ENCODE peak calls at places on chromosomes 5 and 9, in four cellular contexts. One of them, this sample, is unnamed.

GRCh38 chr9:87725900-87726709 is at the start of gene CTSL:
- DNase-seq in GM04504: peak; percentile 71
- DNase-seq in endothelial cell of umbilical vein: peak; percentile 80
- DNase-seq in GM23338: peak; percentile 95
- DNase-seq in this sample: peak; percentile 68

GRCh38 chr9:129170229-129170628 is 7.8 kb downstream of the IER5L start:
- DNase-seq in GM04504: no peak
- DNase-seq in endothelial cell of umbilical vein: peak; percentile 17
- DNase-seq in GM23338: no peak
- DNase-seq in this sample: no peak

GRCh38 chr5:107669543-107670027 is 1.2 kb downstream of the EFNA5 start:
- DNase-seq in GM04504: peak; percentile 7
- DNase-seq in endothelial cell of umbilical vein: peak; percentile 58
- DNase-seq in GM23338: peak; percentile 71
- DNase-seq in this sample: no peak

GRCh38 chr5:75053286-75054109 is 1.1 kb upstream of the GCNT4 start:
- DNase-seq in GM04504: peak; percentile 68
- DNase-seq in endothelial cell of umbilical vein: peak; percentile 68
- DNase-seq in GM23338: peak; percentile 73
- DNase-seq in this sample: peak; percentile 36

GRCh38 chr5:1732955-1733354 is 66.7 kb downstream of the MRPL36 start:
- DNase-seq in GM04504: no peak
- DNase-seq in endothelial cell of umbilical vein: no peak
- DNase-seq in GM23338: no peak
- DNase-seq in this sample: no peak

GRCh38 chr5:2756211-2756746 is 4.8 kb upstream of the IRX2 start:
- DNase-seq in GM04504: no peak
- DNase-seq in endothelial cell of umbilical vein: no peak
- DNase-seq in GM23338: peak; percentile 95
- DNase-seq in this sample: peak; percentile 32

GRCh38 chr9:114386886-114387677 is 700 bp downstream of the AKNA start:
- DNase-seq in GM04504: no peak
- DNase-seq in endothelial cell of umbilical vein: no peak
- DNase-seq in GM23338: no peak
- DNase-seq in this sample: no peak

GRCh38 chr9:135746565-135746964 is 44.6 kb downstream of the KCNT1 start:
- DNase-seq in GM04504: no peak
- DNase-seq in endothelial cell of umbilical vein: no peak
- DNase-seq in GM23338: no peak
- DNase-seq in this sample: no peak

GRCh38 chr9:132942541-132943182 is 1.8 kb downstream of the TSC1 start:
- DNase-seq in GM04504: no peak
- DNase-seq in endothelial cell of umbilical vein: no peak
- DNase-seq in GM23338: no peak
- DNase-seq in this sample: peak; percentile 22

GRCh38 chr5:135323701-135324132 is 75.3 kb downstream of the MACROH2A1 start:
- DNase-seq in GM04504: no peak
- DNase-seq in endothelial cell of umbilical vein: no peak
- DNase-seq in GM23338: no peak
- DNase-seq in this sample: no peak

GRCh38 chr5:78691073-78691960 is 42.7 kb upstream of the LHFPL2 start:
- DNase-seq in GM04504: no peak
- DNase-seq in endothelial cell of umbilical vein: no peak
- DNase-seq in GM23338: peak; percentile 36
- DNase-seq in this sample: no peak

GRCh38 chr5:74272019-74272775 is 368.3 kb downstream of the ENC1 start:
- DNase-seq in GM04504: no peak
- DNase-seq in endothelial cell of umbilical vein: no peak
- DNase-seq in GM23338: peak; percentile 80
- DNase-seq in this sample: no peak

GRCh38 chr5:115720888-115721287 is 95.1 kb upstream of the TMED7 start:
- DNase-seq in GM04504: no peak
- DNase-seq in endothelial cell of umbilical vein: no peak
- DNase-seq in GM23338: no peak
- DNase-seq in this sample: no peak

GRCh38 chr5:111266491-111266890 is 42.3 kb downstream of the CAMK4 start:
- DNase-seq in GM04504: no peak
- DNase-seq in endothelial cell of umbilical vein: no peak
- DNase-seq in GM23338: no peak
- DNase-seq in this sample: no peak

GRCh38 chr5:133680830-133681555 is 68.7 kb upstream of the FSTL4 start:
- DNase-seq in GM04504: no peak
- DNase-seq in endothelial cell of umbilical vein: no peak
- DNase-seq in GM23338: no peak
- DNase-seq in this sample: no peak